ENCODE peak calls at places on chromosomes 13 and 19, in eight cellular contexts. W is CD8-positive, alpha-beta memory T cell; J is H9; B is fibroblast of lung; T is adrenal gland; Y is colonic mucosa; G is cardiac muscle cell; D is esophagus squamous epithelium. H is an unnamed sample. For H3K9me3, the result is how much of the 10 kb centered on the place peaks cover.

GRCh38 chr19:5995606-5996005 is 17.7 kb upstream of the RANBP3 start:
- DNase-seq in W (no peak), J (no peak), B (no peak), T (no peak), Y (no peak), G (no peak), D (no peak), H (no peak)

GRCh38 chr13:42549555-42549941 is 24.4 kb upstream of the TNFSF11 start:
- DNase-seq in W (no peak), J (no peak), B (peak), T (no peak), Y (no peak), G (no peak), D (no peak), H (no peak)

GRCh38 chr13:32537580-32538233 is 888 bp downstream of the N4BP2L2 start:
- DNase-seq in W (peak), J (peak), B (peak), T (peak), Y (peak), G (no peak), D (no peak), H (no peak)

GRCh38 chr19:11814707-11815050 is 606 bp downstream of the ZNF440 start:
- DNase-seq in W (no peak), J (peak), B (peak), T (peak), Y (peak), G (peak), D (no peak), H (no peak)

GRCh38 chr13:99922631-99923404 is 48.7 kb downstream of the ZIC5 start:
- DNase-seq in W (no peak), J (no peak), B (no peak), T (no peak), Y (peak), G (no peak), D (no peak), H (no peak)

GRCh38 chr13:29598321-29598720 is 2.8 kb upstream of the SLC7A1 start:
- DNase-seq in W (no peak), J (no peak), B (no peak), T (no peak), Y (no peak), G (no peak), D (no peak), H (no peak)

GRCh38 chr19:36775768-36776167 is 3.2 kb upstream of the ZNF850 start:
- DNase-seq in W (no peak), J (no peak), B (no peak), T (peak), Y (no peak), G (no peak), D (no peak), H (peak)

GRCh38 chr19:43901395-43902390 is 33.4 kb downstream of the ZNF45 start:
- DNase-seq in W (peak), J (peak), B (peak), T (peak), Y (peak), G (peak), D (peak), H (peak)

GRCh38 chr19:38949580-38950367 is 19.0 kb downstream of the MRPS12 start:
- DNase-seq in W (peak), J (peak), B (peak), T (peak), Y (peak), G (peak), D (no peak), H (peak)

GRCh38 chr19:8307400-8307964 is 676 bp downstream of the CD320 start:
- DNase-seq in W (no peak), J (no peak), B (no peak), T (peak), Y (peak), G (no peak), D (no peak), H (no peak)

GRCh38 chr13:112877496-112877895 is 91.5 kb upstream of the MCF2L start:
- DNase-seq in W (no peak), J (no peak), B (no peak), T (no peak), Y (no peak), G (no peak), D (no peak), H (no peak)

GRCh38 chr19:1006711-1007398 is 6.6 kb downstream of the GRIN3B start:
- DNase-seq in W (no peak), J (no peak), B (no peak), T (no peak), Y (no peak), G (no peak), D (no peak), H (no peak)

GRCh38 chr13:112655898-112656297 is 33.9 kb upstream of the ATP11A start:
- DNase-seq in W (no peak), J (no peak), B (no peak), T (no peak), Y (no peak), G (no peak), D (no peak), H (no peak)

DNA sequence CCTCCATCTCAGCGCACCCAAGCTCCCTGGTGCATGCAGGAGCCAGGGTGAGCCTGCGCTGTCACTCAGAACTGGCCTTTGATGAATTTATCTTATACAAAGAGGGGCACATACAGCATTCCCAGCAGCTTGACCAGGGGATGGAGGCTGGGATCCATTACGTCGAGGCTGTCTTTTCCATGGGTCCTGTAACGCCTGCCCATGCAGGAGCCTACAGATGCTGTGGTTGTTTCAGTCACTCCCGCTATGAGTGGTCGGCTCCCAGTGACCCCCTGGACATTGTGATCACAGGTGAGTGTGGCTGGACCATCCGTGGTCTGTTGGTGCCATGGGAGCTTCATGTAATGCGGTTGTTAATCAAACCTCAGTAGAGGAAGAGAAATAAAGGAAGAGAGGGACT is 33.0 kb downstream of the LAIR2 start:
- DNase-seq in W (no peak), J (no peak), B (no peak), T (no peak), Y (no peak), G (no peak), D (no peak), H (no peak)
- H3K9me3 ChIP-seq in W (under half), J (half or more), B (under half), T (under half), Y (under half), G (under half), D (under half), H (under half)

DNA sequence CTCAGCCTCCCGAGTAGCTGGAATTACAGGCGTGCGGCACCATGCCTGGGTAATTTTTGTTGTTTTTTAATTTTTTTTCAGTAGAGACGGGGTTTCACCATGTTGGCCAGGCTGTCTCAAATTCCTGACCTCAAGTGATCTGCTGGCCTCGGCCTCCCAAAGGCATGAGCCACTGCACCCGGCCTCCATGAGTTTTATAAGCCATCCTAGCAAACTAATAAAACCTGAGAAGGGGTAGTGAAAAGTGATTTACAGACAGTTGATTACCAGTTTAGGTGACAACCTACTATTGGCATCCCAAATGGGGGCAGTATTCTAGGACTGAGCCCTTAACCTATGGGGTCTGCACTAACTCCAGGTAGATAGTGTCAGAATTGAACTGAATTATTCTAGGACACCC is 6.4 kb upstream of the LATS2 start:
- DNase-seq in W (no peak), J (no peak), B (no peak), T (no peak), Y (no peak), G (no peak), D (no peak), H (no peak)
- H3K9me3 ChIP-seq in W (under half), J (under half), B (under half), T (under half), Y (under half), G (under half), D (under half), H (under half)

DNA sequence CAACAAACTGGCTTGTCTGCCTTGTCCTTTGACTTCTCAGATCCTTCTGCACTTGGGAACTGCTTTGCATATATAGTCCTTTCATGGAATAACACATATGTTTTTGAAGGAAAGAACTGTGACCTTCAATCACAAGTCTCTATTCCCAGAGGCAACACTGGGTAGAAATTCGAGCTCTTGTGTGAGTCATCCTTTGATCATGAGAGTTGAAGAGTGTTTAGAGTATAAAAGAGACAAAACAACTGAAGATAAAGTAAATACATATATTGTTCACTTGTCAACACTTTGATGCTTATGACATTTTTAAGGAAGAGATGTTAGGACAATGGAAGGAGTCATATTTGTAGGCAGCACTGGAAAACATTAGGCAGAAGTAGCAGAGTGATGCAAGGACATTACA is 5.2 kb upstream of the OR7A5 start:
- DNase-seq in W (no peak), J (no peak), B (no peak), T (no peak), Y (no peak), G (no peak), D (no peak), H (no peak)
- H3K9me3 ChIP-seq in W (under half), J (under half), B (under half), T (under half), Y (under half), G (under half), D (under half), H (under half)

GRCh38 chr13:30738526-30738925 is 3.2 kb downstream of the ALOX5AP start:
- DNase-seq in W (no peak), J (peak), B (no peak), T (no peak), Y (no peak), G (peak), D (no peak), H (no peak)
- H3K9me3 ChIP-seq in W (under half), J (under half), B (under half), T (under half), Y (under half), G (under half), D (under half), H (under half)

GRCh38 chr19:22502766-22503165 is 80.6 kb upstream of the ZNF98 start:
- DNase-seq in W (no peak), J (no peak), B (no peak), T (no peak), Y (no peak), G (no peak), D (no peak), H (no peak)
- H3K9me3 ChIP-seq in W (under half), J (half or more), B (under half), T (under half), Y (under half), G (under half), D (under half), H (under half)

DNA sequence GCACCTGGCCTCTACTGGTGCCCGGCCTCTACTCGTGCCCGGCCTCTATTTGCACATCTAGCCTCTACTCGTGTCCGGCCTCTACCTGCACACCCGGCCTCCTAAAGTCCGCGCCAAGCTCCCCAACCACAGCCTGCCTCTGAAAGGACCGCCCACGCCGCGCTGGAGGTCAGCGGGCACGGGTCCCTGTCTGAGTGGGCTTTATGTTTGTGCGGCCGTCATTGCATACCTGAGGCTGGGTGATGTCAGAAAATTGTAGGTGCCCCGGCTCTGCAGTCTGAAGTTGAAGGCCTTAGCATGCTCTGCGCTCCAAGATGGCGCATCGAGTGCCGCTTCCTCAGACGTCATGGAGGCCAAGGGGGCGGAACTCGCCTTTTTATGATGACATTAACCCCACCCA is 1.1 kb downstream of the ZNF135 start:
- DNase-seq in W (no peak), J (no peak), B (no peak), T (no peak), Y (no peak), G (no peak), D (no peak), H (no peak)
- H3K9me3 ChIP-seq in W (under half), J (under half), B (under half), T (under half), Y (under half), G (under half), D (under half), H (under half)